ENCODE peak calls at places on chromosomes 12 and 14, in ten cellular contexts. H, W, U, S, N, R, M, Y, O and I are unnamed samples.

GRCh38 chr12:124581792-124582424 is 14.5 kb upstream of the NCOR2 start:
- DNase-seq in U (no peak), S (no peak), Y (no peak), H (no peak), M (no peak), W (no peak), R (no peak), N (no peak), O (no peak), I (no peak)

GRCh38 chr12:62581288-62582064 is 114.8 kb downstream of the MON2 start:
- DNase-seq in U (no peak), M (no peak), Y (peak; percentile 62), W (no peak), S (no peak), O (no peak), N (no peak), H (peak; percentile 42), R (no peak), I (no peak)

GRCh38 chr14:104865069-104865630 is at the start of gene CEP170B:
- DNase-seq in H (peak; percentile 58), W (peak; percentile 51), R (peak; percentile 72), S (peak; percentile 49), Y (peak; percentile 45), O (peak; percentile 47), U (peak; percentile 52), N (no peak), M (peak; percentile 25), I (no peak)

GRCh38 chr12:58066296-58066695 is 124.9 kb downstream of the ATP23 start:
- DNase-seq in U (no peak), Y (peak; percentile 40), S (no peak), W (peak; percentile 13), M (no peak), R (no peak), N (no peak), O (no peak), H (peak; percentile 23), I (no peak)

GRCh38 chr12:104507672-104508071 is 50.9 kb downstream of the CHST11 start:
- DNase-seq in N (no peak), U (no peak), H (peak; percentile 31), Y (peak; percentile 43), S (no peak), M (no peak), W (peak; percentile 28), R (no peak), O (no peak), I (no peak)

GRCh38 chr14:24299255-24300191 is at the start of the genes DHRS1 and NOP9:
- DNase-seq in U (peak; percentile 96), W (peak; percentile 90), H (peak; percentile 92), Y (peak; percentile 82), S (peak; percentile 88), O (peak; percentile 95), N (peak; percentile 71), M (peak; percentile 94), R (peak; percentile 87), I (peak; percentile 83)

GRCh38 chr12:132460571-132460970 is 29.4 kb upstream of the FBRSL1 start:
- DNase-seq in R (no peak), M (peak; percentile 38), S (no peak), N (no peak), O (no peak), Y (no peak), H (no peak), W (peak; percentile 46), U (no peak), I (no peak)

GRCh38 chr12:119940881-119941280 is 48.2 kb upstream of the BICDL1 start:
- DNase-seq in S (no peak), M (no peak), Y (peak; percentile 86), R (no peak), U (no peak), N (no peak), O (no peak), W (no peak), H (peak; percentile 92), I (no peak)

GRCh38 chr12:63083046-63083445 is 68.0 kb downstream of the AVPR1A start:
- DNase-seq in M (no peak), N (no peak), Y (no peak), S (no peak), W (no peak), H (no peak), O (no peak), U (no peak), R (peak; percentile 10), I (no peak)

GRCh38 chr14:30034049-30034635 is 106.5 kb upstream of the PRKD1 start:
- DNase-seq in Y (peak; percentile 3), O (no peak), H (peak; percentile 21), N (no peak), W (no peak), M (no peak), R (no peak), S (no peak), U (no peak), I (no peak)

GRCh38 chr12:123621619-123622530 is 11.6 kb downstream of the EIF2B1 start:
- DNase-seq in M (peak; percentile 35), U (peak; percentile 37), W (no peak), N (no peak), R (no peak), H (no peak), Y (no peak), S (no peak), O (no peak), I (no peak)

GRCh38 chr12:101642115-101643067 is 47.6 kb downstream of the MYBPC1 start:
- DNase-seq in H (no peak), W (no peak), M (no peak), N (no peak), U (no peak), S (no peak), O (no peak), R (no peak), Y (no peak), I (no peak)

GRCh38 chr12:9948606-9949286 is 16.6 kb upstream of the CLEC2A start:
- DNase-seq in R (no peak), H (no peak), N (no peak), M (peak; percentile 20), U (peak; percentile 20), W (no peak), S (no peak), O (no peak), Y (no peak), I (no peak)

GRCh38 chr12:10409387-10409786 is at the start of gene KLRC4:
- DNase-seq in H (no peak), O (no peak), R (no peak), Y (peak; percentile 50), W (no peak), S (no peak), M (no peak), N (no peak), U (no peak), I (no peak)

GRCh38 chr12:53956251-53956887 is 1.7 kb downstream of the HOXC12 start:
- DNase-seq in W (no peak), R (no peak), Y (no peak), M (no peak), H (no peak), S (no peak), U (no peak), O (no peak), N (no peak), I (no peak)

GRCh38 chr12:95397566-95397965 is 76.4 kb upstream of the METAP2 start:
- DNase-seq in O (no peak), U (no peak), N (no peak), Y (no peak), R (no peak), S (no peak), H (no peak), M (no peak), W (no peak), I (no peak)

GRCh38 chr14:106874365-106874764 is 1348.0 kb downstream of the TMEM121 start:
- DNase-seq in O (no peak), U (no peak), S (no peak), R (no peak), W (no peak), N (no peak), H (no peak), Y (no peak), M (no peak), I (no peak)

GRCh38 chr12:120241561-120242274 is 23.8 kb downstream of the PXN start:
- DNase-seq in H (no peak), W (no peak), R (no peak), Y (no peak), S (no peak), N (no peak), U (no peak), M (no peak), O (no peak), I (no peak)

GRCh38 chr12:50402270-50403000 is 1.8 kb downstream of the LARP4 start:
- DNase-seq in R (no peak), S (no peak), O (no peak), W (no peak), H (no peak), N (no peak), M (no peak), Y (no peak), U (no peak), I (no peak)